ENCODE peak calls at places on chromosomes 6 and 20, in five cellular contexts. P, K, G, Y and H are unnamed samples.
A peak's percentile ranks its signal among the peaks of the same experiment; 100 is the strongest.

GRCh38 chr6:156864557-156864956 is 87.4 kb downstream of the ARID1B start:
- DNase-seq in Y (no peak), K (no peak), P (no peak), G (no peak), H (no peak)

GRCh38 chr20:47791084-47791599 is 5.9 kb upstream of the SULF2 start:
- DNase-seq in P (no peak), K (no peak), Y (no peak), G (no peak), H (no peak)

GRCh38 chr6:131383421-131384411 is 189.3 kb upstream of the ARG1 start:
- DNase-seq in Y (no peak), P (no peak), K (no peak), G (no peak), H (no peak)

GRCh38 chr20:8414611-8415274 is 282.7 kb downstream of the PLCB1 start:
- DNase-seq in P (no peak), K (no peak), Y (no peak), G (peak; percentile 77), H (no peak)

GRCh38 chr20:32019156-32019510 is 8.9 kb downstream of the CCM2L start:
- DNase-seq in Y (no peak), G (no peak), K (no peak), P (peak; percentile 86), H (no peak)

GRCh38 chr6:166556871-166557322 is 29.6 kb downstream of the RAMACL start:
- DNase-seq in G (peak; percentile 68), K (no peak), Y (no peak), P (no peak), H (no peak)

GRCh38 chr6:4085329-4085695 is 6.4 kb upstream of the FAM217A start:
- DNase-seq in K (no peak), G (peak; percentile 49), P (no peak), Y (no peak), H (no peak)

GRCh38 chr6:161459008-161459407 is 185.1 kb upstream of the AGPAT4 start:
- DNase-seq in K (no peak), G (no peak), Y (no peak), P (no peak), H (no peak)

GRCh38 chr20:48928832-48929725 is 7.6 kb downstream of the ARFGEF2 start:
- DNase-seq in Y (no peak), G (peak; percentile 57), P (no peak), K (no peak), H (no peak)

GRCh38 chr6:29737707-29738630 is 14.7 kb downstream of the HLA-F start:
- DNase-seq in P (peak; percentile 72), K (peak; percentile 32), G (peak; percentile 77), Y (peak; percentile 38), H (peak; percentile 59)

GRCh38 chr20:44610313-44610965 is 28.1 kb downstream of the PKIG start:
- DNase-seq in Y (no peak), K (no peak), G (no peak), P (no peak), H (no peak)

GRCh38 chr20:13990465-13990864 is at the start of gene SEL1L2:
- DNase-seq in P (no peak), K (no peak), G (no peak), Y (no peak), H (no peak)

GRCh38 chr6:23055523-23055922 is 486.2 kb downstream of the HDGFL1 start:
- DNase-seq in K (no peak), P (no peak), Y (no peak), G (no peak), H (no peak)

GRCh38 chr20:61529354-61529753 is 277.3 kb downstream of the CDH4 start:
- DNase-seq in G (no peak), K (no peak), Y (no peak), P (no peak), H (no peak)

GRCh38 chr6:52213127-52213526 is 27.0 kb downstream of the IL17A start:
- DNase-seq in P (no peak), K (no peak), Y (no peak), G (no peak), H (no peak)

GRCh38 chr6:46935687-46936086 is 13.9 kb upstream of the ADGRF5 start:
- DNase-seq in P (no peak), G (no peak), K (no peak), Y (no peak), H (no peak)

GRCh38 chr6:169971951-169972651 is 220.7 kb downstream of the ERMARD start:
- DNase-seq in K (no peak), Y (no peak), P (no peak), G (no peak), H (no peak)

GRCh38 chr6:24696097-24696496 is 22.9 kb downstream of the C6orf62 start:
- DNase-seq in Y (no peak), P (no peak), K (no peak), G (no peak), H (no peak)

GRCh38 chr6:118776607-118777549 is 117.1 kb upstream of the ASF1A start:
- DNase-seq in P (peak; percentile 65), K (no peak), Y (peak; percentile 20), G (peak; percentile 72), H (peak; percentile 54)

GRCh38 chr20:34396408-34396807 is 33.3 kb downstream of the ITCH start:
- DNase-seq in Y (no peak), G (no peak), K (no peak), P (no peak), H (no peak)

GRCh38 chr20:34171640-34172039 is 59.6 kb upstream of the EIF2S2 start:
- DNase-seq in G (no peak), Y (no peak), P (no peak), K (no peak), H (no peak)

GRCh38 chr6:116070990-116071389 is 10.3 kb upstream of the FRK start:
- DNase-seq in G (no peak), Y (no peak), K (no peak), P (no peak), H (no peak)

GRCh38 chr6:53714888-53715287 is 49.3 kb upstream of the KLHL31 start:
- DNase-seq in Y (no peak), P (no peak), G (no peak), K (no peak), H (no peak)

GRCh38 chr6:44731485-44732095 is 344.1 kb downstream of the CDC5L start:
- DNase-seq in P (no peak), Y (no peak), K (no peak), G (no peak), H (no peak)

GRCh38 chr6:88246654-88247053 is 80.5 kb upstream of the CNR1 start:
- DNase-seq in P (no peak), Y (no peak), K (no peak), G (no peak), H (no peak)